ENCODE peak calls at places on chromosomes 4 and X, in seven cellular contexts. One of them, this sample, is unnamed.

GRCh38 chr4:183289688-183290087 is 30.4 kb downstream of the CLDN22 start:
- DNase-seq in coronary artery: no peak
- DNase-seq in CD8-positive, alpha-beta T cell: no peak
- DNase-seq in psoas muscle: no peak
- DNase-seq in kidney epithelial cell: no peak
- DNase-seq in WTC11: peak
- DNase-seq in prostate gland: no peak
- DNase-seq in this sample: no peak

GRCh38 chrX:85109235-85109634 is 105.6 kb downstream of the APOOL start:
- DNase-seq in prostate gland: no peak
- DNase-seq in psoas muscle: no peak
- DNase-seq in kidney epithelial cell: no peak
- DNase-seq in WTC11: peak
- DNase-seq in coronary artery: no peak
- DNase-seq in CD8-positive, alpha-beta T cell: no peak
- DNase-seq in this sample: no peak

GRCh38 chr4:57157611-57158137 is 47.5 kb upstream of the IGFBP7 start:
- DNase-seq in psoas muscle: no peak
- DNase-seq in kidney epithelial cell: no peak
- DNase-seq in coronary artery: no peak
- DNase-seq in CD8-positive, alpha-beta T cell: no peak
- DNase-seq in prostate gland: no peak
- DNase-seq in WTC11: no peak
- DNase-seq in this sample: no peak

GRCh38 chr4:40984051-40984450 is 230.3 kb downstream of the APBB2 start:
- DNase-seq in CD8-positive, alpha-beta T cell: no peak
- DNase-seq in WTC11: no peak
- DNase-seq in psoas muscle: no peak
- DNase-seq in coronary artery: no peak
- DNase-seq in kidney epithelial cell: no peak
- DNase-seq in prostate gland: peak
- DNase-seq in this sample: no peak

GRCh38 chr4:51831133-51831532 is 11.8 kb upstream of the DCUN1D4 start:
- DNase-seq in kidney epithelial cell: no peak
- DNase-seq in coronary artery: no peak
- DNase-seq in WTC11: peak
- DNase-seq in psoas muscle: peak
- DNase-seq in CD8-positive, alpha-beta T cell: peak
- DNase-seq in prostate gland: peak
- DNase-seq in this sample: no peak

GRCh38 chrX:7074908-7075204 is 72.7 kb upstream of the STS start:
- DNase-seq in CD8-positive, alpha-beta T cell: no peak
- DNase-seq in prostate gland: no peak
- DNase-seq in psoas muscle: no peak
- DNase-seq in WTC11: no peak
- DNase-seq in coronary artery: no peak
- DNase-seq in kidney epithelial cell: no peak
- DNase-seq in this sample: no peak

GRCh38 chrX:40953369-40953768 is 131.9 kb upstream of the USP9X start:
- DNase-seq in kidney epithelial cell: no peak
- DNase-seq in WTC11: no peak
- DNase-seq in CD8-positive, alpha-beta T cell: no peak
- DNase-seq in prostate gland: no peak
- DNase-seq in psoas muscle: no peak
- DNase-seq in coronary artery: no peak
- DNase-seq in this sample: no peak

GRCh38 chr4:113823291-113823659 is 61.7 kb upstream of the CAMK2D start:
- DNase-seq in psoas muscle: no peak
- DNase-seq in CD8-positive, alpha-beta T cell: no peak
- DNase-seq in prostate gland: no peak
- DNase-seq in WTC11: no peak
- DNase-seq in kidney epithelial cell: no peak
- DNase-seq in coronary artery: no peak
- DNase-seq in this sample: no peak

GRCh38 chr4:23333946-23334878 is 555.6 kb downstream of the PPARGC1A start:
- DNase-seq in coronary artery: no peak
- DNase-seq in kidney epithelial cell: peak
- DNase-seq in prostate gland: no peak
- DNase-seq in psoas muscle: no peak
- DNase-seq in CD8-positive, alpha-beta T cell: no peak
- DNase-seq in WTC11: peak
- DNase-seq in this sample: no peak

GRCh38 chr4:1208970-1209704 is 36.8 kb upstream of the SPON2 start:
- DNase-seq in psoas muscle: peak
- DNase-seq in coronary artery: no peak
- DNase-seq in CD8-positive, alpha-beta T cell: no peak
- DNase-seq in kidney epithelial cell: no peak
- DNase-seq in WTC11: no peak
- DNase-seq in prostate gland: peak
- DNase-seq in this sample: no peak

GRCh38 chr4:34709564-34709963 is 1534.8 kb downstream of the ARAP2 start:
- DNase-seq in prostate gland: no peak
- DNase-seq in CD8-positive, alpha-beta T cell: no peak
- DNase-seq in coronary artery: no peak
- DNase-seq in kidney epithelial cell: no peak
- DNase-seq in WTC11: no peak
- DNase-seq in psoas muscle: no peak
- DNase-seq in this sample: no peak

DNA sequence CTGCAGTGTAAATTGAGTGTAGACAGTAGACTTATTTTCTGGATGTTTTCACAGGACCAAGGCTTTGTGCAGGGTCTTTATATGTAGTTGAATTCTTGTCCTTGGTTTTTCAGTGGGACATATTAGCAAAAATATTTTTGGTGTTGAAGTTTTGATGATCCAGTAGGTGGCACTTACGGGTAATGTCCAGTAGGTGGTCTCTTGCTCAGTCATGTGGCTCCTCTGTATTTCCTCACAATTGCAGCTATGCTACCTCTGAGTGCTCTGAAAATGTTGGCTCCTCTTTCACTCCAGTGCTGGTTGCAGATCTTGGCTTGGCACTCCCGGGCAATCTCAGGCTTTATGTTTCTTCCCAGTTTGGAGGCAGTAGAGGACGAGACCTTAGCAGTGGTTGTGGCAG is 419.8 kb upstream of the AMOT start:
- DNase-seq in kidney epithelial cell: no peak
- DNase-seq in coronary artery: no peak
- DNase-seq in WTC11: no peak
- DNase-seq in prostate gland: no peak
- DNase-seq in psoas muscle: no peak
- DNase-seq in CD8-positive, alpha-beta T cell: no peak
- DNase-seq in this sample: no peak
- TF ChIP-seq CTCF in kidney epithelial cell: peak
- TF ChIP-seq CTCF in coronary artery: no peak
- TF ChIP-seq CTCF in WTC11: peak
- TF ChIP-seq CTCF in prostate gland: no peak
- TF ChIP-seq CTCF in psoas muscle: no peak
- TF ChIP-seq CTCF in CD8-positive, alpha-beta T cell: no peak
- TF ChIP-seq CTCF in this sample: no peak

GRCh38 chr4:173307778-173308177 is 26.4 kb downstream of the HMGB2 start:
- DNase-seq in WTC11: no peak
- DNase-seq in kidney epithelial cell: no peak
- DNase-seq in prostate gland: no peak
- DNase-seq in coronary artery: no peak
- DNase-seq in CD8-positive, alpha-beta T cell: no peak
- DNase-seq in psoas muscle: no peak
- DNase-seq in this sample: no peak
- TF ChIP-seq CTCF in WTC11: no peak
- TF ChIP-seq CTCF in kidney epithelial cell: no peak
- TF ChIP-seq CTCF in prostate gland: no peak
- TF ChIP-seq CTCF in coronary artery: no peak
- TF ChIP-seq CTCF in CD8-positive, alpha-beta T cell: no peak
- TF ChIP-seq CTCF in psoas muscle: no peak
- TF ChIP-seq CTCF in this sample: no peak

GRCh38 chr4:175127314-175127713 is 209.2 kb downstream of the ADAM29 start:
- DNase-seq in WTC11: no peak
- DNase-seq in CD8-positive, alpha-beta T cell: no peak
- DNase-seq in coronary artery: no peak
- DNase-seq in psoas muscle: no peak
- DNase-seq in kidney epithelial cell: no peak
- DNase-seq in prostate gland: no peak
- DNase-seq in this sample: no peak
- TF ChIP-seq CTCF in WTC11: no peak
- TF ChIP-seq CTCF in CD8-positive, alpha-beta T cell: no peak
- TF ChIP-seq CTCF in coronary artery: no peak
- TF ChIP-seq CTCF in psoas muscle: no peak
- TF ChIP-seq CTCF in kidney epithelial cell: no peak
- TF ChIP-seq CTCF in prostate gland: no peak
- TF ChIP-seq CTCF in this sample: no peak

DNA sequence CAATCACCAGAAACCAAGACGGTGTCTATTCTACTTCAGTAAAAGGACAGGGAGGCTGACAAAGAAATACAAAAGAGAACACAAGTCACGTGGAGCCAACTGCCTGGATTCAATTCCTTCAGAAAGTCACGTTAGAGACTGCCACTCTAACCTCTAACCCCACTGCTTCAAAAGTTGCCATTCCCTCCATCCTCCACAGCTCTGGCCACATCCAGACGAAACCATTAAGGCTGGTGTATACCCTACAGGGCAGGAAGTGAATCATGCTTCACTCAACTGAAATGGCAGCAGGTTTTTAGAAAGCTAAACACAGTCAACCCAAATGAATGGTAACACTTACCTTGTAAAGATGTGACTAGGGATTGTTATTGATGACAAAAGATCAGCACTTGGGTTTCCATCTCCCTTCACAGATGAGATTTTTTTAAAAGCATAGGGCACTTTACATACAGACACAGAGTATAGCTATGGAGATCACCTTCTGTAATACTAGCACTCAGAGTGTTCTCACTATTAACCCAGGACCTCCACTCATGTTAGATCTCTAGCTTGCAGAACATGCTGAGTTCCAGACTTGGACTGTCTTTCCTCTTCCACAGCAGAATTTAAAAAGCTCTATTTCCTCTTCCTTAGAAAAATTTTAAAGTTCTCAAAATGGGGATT is 37.4 kb downstream of the MAML3 start:
- DNase-seq in psoas muscle: no peak
- DNase-seq in prostate gland: no peak
- DNase-seq in CD8-positive, alpha-beta T cell: no peak
- DNase-seq in kidney epithelial cell: no peak
- DNase-seq in coronary artery: no peak
- DNase-seq in WTC11: no peak
- DNase-seq in this sample: no peak
- TF ChIP-seq CTCF in psoas muscle: no peak
- TF ChIP-seq CTCF in prostate gland: no peak
- TF ChIP-seq CTCF in CD8-positive, alpha-beta T cell: no peak
- TF ChIP-seq CTCF in kidney epithelial cell: no peak
- TF ChIP-seq CTCF in coronary artery: no peak
- TF ChIP-seq CTCF in WTC11: no peak
- TF ChIP-seq CTCF in this sample: no peak

DNA sequence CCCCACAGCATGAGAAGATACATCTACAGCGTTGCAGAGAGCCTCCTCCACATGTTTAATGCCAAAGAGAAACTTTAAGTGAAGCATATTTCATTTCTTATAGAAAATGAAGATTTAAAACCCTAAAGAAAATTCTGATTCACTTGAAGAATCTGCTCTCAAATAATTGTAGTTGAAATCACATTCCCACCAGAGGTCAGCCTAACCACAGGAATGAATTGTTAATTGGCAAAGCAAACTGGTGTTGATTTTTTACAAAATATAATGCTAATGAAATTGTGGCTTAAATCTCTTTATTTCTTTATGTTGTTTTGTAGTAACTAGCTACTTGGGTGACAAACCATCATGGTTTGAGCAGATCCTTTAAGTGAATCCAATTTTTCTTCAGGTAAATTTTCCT is 31.1 kb upstream of the WDR17 start:
- DNase-seq in prostate gland: no peak
- DNase-seq in WTC11: no peak
- DNase-seq in CD8-positive, alpha-beta T cell: no peak
- DNase-seq in psoas muscle: no peak
- DNase-seq in coronary artery: no peak
- DNase-seq in kidney epithelial cell: peak
- DNase-seq in this sample: no peak
- TF ChIP-seq CTCF in prostate gland: peak
- TF ChIP-seq CTCF in WTC11: peak
- TF ChIP-seq CTCF in CD8-positive, alpha-beta T cell: no peak
- TF ChIP-seq CTCF in psoas muscle: peak
- TF ChIP-seq CTCF in coronary artery: no peak
- TF ChIP-seq CTCF in kidney epithelial cell: peak
- TF ChIP-seq CTCF in this sample: peak

DNA sequence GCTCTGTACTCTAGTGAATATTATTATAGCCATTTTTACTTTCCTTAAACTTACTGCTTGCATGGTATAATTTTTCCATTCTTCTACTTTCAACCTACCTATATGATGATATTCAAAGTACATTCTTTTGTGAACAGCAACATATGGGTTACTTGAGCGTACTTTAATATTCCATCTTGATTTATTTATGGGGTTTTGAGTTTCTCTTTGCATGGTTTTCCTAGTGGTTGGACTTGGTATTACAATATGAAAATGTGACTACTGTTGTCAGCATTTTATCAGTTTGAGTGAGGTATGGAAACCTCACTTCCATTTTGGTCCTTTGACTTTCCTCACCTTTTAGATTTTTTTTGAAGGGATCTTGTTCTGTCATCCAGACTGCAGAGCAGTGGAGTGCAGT is 35.9 kb downstream of the ADGRG4 start:
- DNase-seq in WTC11: no peak
- DNase-seq in CD8-positive, alpha-beta T cell: no peak
- DNase-seq in prostate gland: no peak
- DNase-seq in coronary artery: no peak
- DNase-seq in kidney epithelial cell: no peak
- DNase-seq in psoas muscle: no peak
- DNase-seq in this sample: no peak
- TF ChIP-seq CTCF in WTC11: peak
- TF ChIP-seq CTCF in CD8-positive, alpha-beta T cell: no peak
- TF ChIP-seq CTCF in prostate gland: no peak
- TF ChIP-seq CTCF in coronary artery: no peak
- TF ChIP-seq CTCF in kidney epithelial cell: peak
- TF ChIP-seq CTCF in psoas muscle: peak
- TF ChIP-seq CTCF in this sample: peak

GRCh38 chr4:118740869-118741268 is 55.7 kb downstream of the METTL14 start:
- DNase-seq in coronary artery: no peak
- DNase-seq in prostate gland: no peak
- DNase-seq in WTC11: no peak
- DNase-seq in kidney epithelial cell: no peak
- DNase-seq in CD8-positive, alpha-beta T cell: no peak
- DNase-seq in psoas muscle: no peak
- DNase-seq in this sample: no peak
- TF ChIP-seq CTCF in coronary artery: peak
- TF ChIP-seq CTCF in prostate gland: no peak
- TF ChIP-seq CTCF in WTC11: peak
- TF ChIP-seq CTCF in kidney epithelial cell: no peak
- TF ChIP-seq CTCF in CD8-positive, alpha-beta T cell: peak
- TF ChIP-seq CTCF in psoas muscle: peak
- TF ChIP-seq CTCF in this sample: peak

DNA sequence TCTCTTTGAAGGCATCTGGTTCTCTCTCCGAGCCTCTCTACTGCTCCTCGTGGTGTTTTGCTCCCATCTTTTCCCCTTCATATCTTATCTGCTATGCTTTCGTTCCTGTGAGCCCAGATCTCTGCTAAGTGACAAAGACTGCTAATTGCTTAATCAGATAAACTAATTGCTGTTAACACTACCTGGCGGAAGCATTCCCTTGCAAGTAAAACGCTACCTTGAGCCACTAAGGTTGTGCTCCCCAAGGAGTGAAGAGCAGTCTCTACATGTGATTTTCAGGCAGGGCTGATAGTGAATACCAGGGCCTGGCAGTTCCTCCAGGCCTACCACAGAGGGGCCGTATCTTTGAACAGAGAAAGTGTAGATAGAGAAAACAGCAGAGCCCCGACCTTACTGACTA is 244.0 kb upstream of the GATB start:
- DNase-seq in psoas muscle: no peak
- DNase-seq in kidney epithelial cell: no peak
- DNase-seq in CD8-positive, alpha-beta T cell: no peak
- DNase-seq in prostate gland: no peak
- DNase-seq in WTC11: no peak
- DNase-seq in coronary artery: no peak
- DNase-seq in this sample: no peak
- TF ChIP-seq CTCF in psoas muscle: no peak
- TF ChIP-seq CTCF in kidney epithelial cell: no peak
- TF ChIP-seq CTCF in CD8-positive, alpha-beta T cell: no peak
- TF ChIP-seq CTCF in prostate gland: no peak
- TF ChIP-seq CTCF in WTC11: no peak
- TF ChIP-seq CTCF in coronary artery: no peak
- TF ChIP-seq CTCF in this sample: no peak

This sample was measured in osteocyte.